ENCODE peak calls at places on chromosomes 13 and 19, in eight cellular contexts. R is GM23248, L is lower leg skin, G is heart left ventricle, U is dorsolateral prefrontal cortex, K is brain microvascular endothelial cell, N is AG09309, H is pancreas. F is an unnamed sample.

GRCh38 chr13:93766719-93767118 is 540.1 kb downstream of the GPC6 start:
- DNase-seq in R (no peak), L (no peak), G (no peak), U (no peak), K (no peak), N (no peak), H (no peak), F (no peak)

GRCh38 chr13:110436276-110436675 is 125.2 kb downstream of the RAB20 start:
- DNase-seq in R (no peak), L (peak; percentile 42), G (no peak), U (no peak), K (peak; percentile 79), N (no peak), H (no peak), F (no peak)

GRCh38 chr19:42497492-42498226 is 30.6 kb downstream of the CEACAM1 start:
- DNase-seq in R (no peak), L (no peak), G (no peak), U (no peak), K (no peak), N (no peak), H (no peak), F (no peak)

GRCh38 chr19:6802336-6803035 is 30.0 kb downstream of the VAV1 start:
- DNase-seq in R (no peak), L (no peak), G (peak; percentile 37), U (no peak), K (no peak), N (no peak), H (no peak), F (no peak)

GRCh38 chr13:43355774-43356173 is 332.4 kb downstream of the DNAJC15 start:
- DNase-seq in R (no peak), L (no peak), G (no peak), U (no peak), K (no peak), N (no peak), H (peak; percentile 53), F (no peak)

GRCh38 chr19:57664269-57665127 is 4.2 kb upstream of the ZSCAN4 start:
- DNase-seq in R (peak; percentile 75), L (no peak), G (peak; percentile 70), U (peak; percentile 53), K (peak; percentile 2), N (no peak), H (peak; percentile 69), F (peak; percentile 40)

GRCh38 chr13:48975101-48975925 is at the start of gene FNDC3A:
- DNase-seq in R (peak; percentile 77), L (peak; percentile 94), G (peak; percentile 26), U (peak; percentile 52), K (peak; percentile 48), N (no peak), H (peak; percentile 52), F (peak; percentile 49)

GRCh38 chr13:46962286-46962941 is 65.6 kb upstream of the HTR2A start:
- DNase-seq in R (peak; percentile 80), L (no peak), G (no peak), U (no peak), K (peak; percentile 12), N (no peak), H (no peak), F (no peak)

GRCh38 chr13:49216334-49216733 is 3.8 kb upstream of the MLNR start:
- DNase-seq in R (no peak), L (no peak), G (no peak), U (no peak), K (no peak), N (no peak), H (no peak), F (no peak)

GRCh38 chr19:35177377-35178274 is 23.1 kb downstream of the FXYD5 start:
- DNase-seq in R (no peak), L (peak; percentile 14), G (no peak), U (no peak), K (no peak), N (no peak), H (no peak), F (no peak)

GRCh38 chr13:31234729-31235128 is 35.0 kb downstream of the B3GLCT start:
- DNase-seq in R (peak; percentile 44), L (no peak), G (no peak), U (no peak), K (no peak), N (no peak), H (no peak), F (no peak)

GRCh38 chr19:19443902-19444693 is 38.6 kb downstream of the GATAD2A start:
- DNase-seq in R (no peak), L (no peak), G (no peak), U (no peak), K (no peak), N (no peak), H (no peak), F (no peak)

GRCh38 chr13:86051134-86052103 is 252.2 kb upstream of the SLITRK6 start:
- DNase-seq in R (no peak), L (no peak), G (no peak), U (no peak), K (no peak), N (no peak), H (no peak), F (no peak)

GRCh38 chr13:77878186-77878585 is 40.4 kb downstream of the EDNRB start:
- DNase-seq in R (peak; percentile 46), L (no peak), G (no peak), U (no peak), K (no peak), N (no peak), H (no peak), F (no peak)

GRCh38 chr19:53878786-53879144 is 3.2 kb upstream of the PRKCG start:
- DNase-seq in R (peak; percentile 42), L (no peak), G (no peak), U (no peak), K (peak; percentile 49), N (no peak), H (no peak), F (no peak)

DNA sequence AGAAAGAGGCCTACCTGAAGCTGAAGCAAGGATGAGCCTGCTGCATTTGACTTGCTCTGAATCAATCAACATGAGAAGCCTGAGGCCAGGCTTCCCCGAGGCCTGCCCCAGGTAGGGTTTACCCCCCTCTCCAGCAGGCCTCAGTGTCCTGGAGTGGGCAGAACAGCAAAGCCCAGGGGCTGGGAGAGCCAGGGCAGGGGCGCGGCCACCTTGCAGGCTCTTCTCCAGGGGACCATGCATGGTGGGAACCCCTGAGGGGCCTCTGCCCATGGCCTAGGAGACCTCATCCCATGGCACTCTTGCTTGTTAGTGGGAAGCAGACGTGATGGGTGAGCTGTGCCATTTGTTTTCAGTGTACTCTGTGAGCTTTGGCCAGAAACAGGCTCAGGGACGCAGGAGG is 19.9 kb upstream of the LRP3 start:
- DNase-seq in R (no peak), L (no peak), G (no peak), U (no peak), K (no peak), N (no peak), H (no peak), F (no peak)
- H3K4me3 ChIP-seq in R (no peak overlapping the region), L (no peak overlapping the region), G (no peak overlapping the region), U (no peak overlapping the region), K (no peak overlapping the region), N (no peak overlapping the region), H (no peak overlapping the region), F (no peak overlapping the region)

DNA sequence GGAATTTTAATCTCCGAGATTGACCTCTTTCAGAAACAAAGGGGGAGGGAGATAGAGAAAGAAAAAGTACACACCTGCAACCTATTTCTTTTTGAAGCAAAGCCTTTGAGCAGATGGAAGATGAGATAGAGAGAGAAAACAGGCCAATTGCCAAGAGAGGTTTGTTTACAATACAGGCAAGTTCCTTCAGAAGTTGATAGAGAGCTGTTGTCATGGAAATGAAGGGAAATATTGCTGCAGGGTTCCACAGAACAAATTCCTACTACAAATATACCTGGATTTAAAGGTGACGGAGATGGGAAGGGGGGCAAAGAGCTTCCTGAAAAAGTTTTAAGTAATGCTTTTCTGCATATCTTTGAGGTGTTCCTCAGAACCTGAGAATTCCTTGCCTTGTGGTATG is 388.4 kb downstream of the NDFIP2 start:
- DNase-seq in R (no peak), L (no peak), G (no peak), U (no peak), K (peak; percentile 12), N (no peak), H (no peak), F (no peak)
- H3K4me3 ChIP-seq in R (no peak overlapping the region), L (no peak overlapping the region), G (no peak overlapping the region), U (no peak overlapping the region), K (no peak overlapping the region), N (no peak overlapping the region), H (no peak overlapping the region), F (no peak overlapping the region)

DNA sequence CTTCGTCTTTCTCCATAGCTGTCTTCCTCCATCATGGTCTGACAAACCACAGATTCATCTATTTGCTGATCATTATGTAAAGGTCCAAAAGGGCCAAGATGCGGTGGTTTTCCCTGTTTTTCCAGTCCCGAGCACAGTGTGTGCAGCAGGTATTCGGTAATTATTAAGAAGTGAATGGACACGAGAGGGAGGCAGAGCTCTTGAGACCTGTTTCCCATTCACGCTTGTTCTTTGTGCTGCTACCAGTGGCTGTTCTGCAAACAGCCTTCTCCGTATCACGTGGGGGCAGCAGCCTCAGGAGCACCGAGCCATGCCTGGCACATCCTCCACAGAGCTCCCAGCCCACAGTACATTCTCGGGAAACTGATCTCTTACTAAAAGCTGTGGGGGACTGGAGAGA is 50.3 kb downstream of the CCDC70 start:
- DNase-seq in R (no peak), L (peak; percentile 48), G (no peak), U (peak; percentile 76), K (no peak), N (no peak), H (no peak), F (no peak)
- H3K4me3 ChIP-seq in R (no peak overlapping the region), L (no peak overlapping the region), G (no peak overlapping the region), U (no peak overlapping the region), K (no peak overlapping the region), N (no peak overlapping the region), H (no peak overlapping the region), F (no peak overlapping the region)

GRCh38 chr19:45883586-45883880 is 2.4 kb downstream of the IRF2BP1 start:
- DNase-seq in R (no peak), L (no peak), G (no peak), U (no peak), K (no peak), N (no peak), H (no peak), F (no peak)

GRCh38 chr19:45879971-45880370 is 6.0 kb downstream of the IRF2BP1 start:
- DNase-seq in R (no peak), L (no peak), G (no peak), U (no peak), K (no peak), N (no peak), H (no peak), F (no peak)

GRCh38 chr19:45882652-45883585 is 3.0 kb downstream of the IRF2BP1 start:
- DNase-seq in R (peak; percentile 95), L (peak; percentile 95), G (peak; percentile 74), U (peak; percentile 64), K (peak; percentile 81), N (peak; percentile 13), H (peak; percentile 96), F (peak; percentile 71)

GRCh38 chr19:45881082-45881908 is 4.6 kb downstream of the IRF2BP1 start:
- DNase-seq in R (no peak), L (no peak), G (no peak), U (no peak), K (no peak), N (no peak), H (peak; percentile 60), F (no peak)

DNA sequence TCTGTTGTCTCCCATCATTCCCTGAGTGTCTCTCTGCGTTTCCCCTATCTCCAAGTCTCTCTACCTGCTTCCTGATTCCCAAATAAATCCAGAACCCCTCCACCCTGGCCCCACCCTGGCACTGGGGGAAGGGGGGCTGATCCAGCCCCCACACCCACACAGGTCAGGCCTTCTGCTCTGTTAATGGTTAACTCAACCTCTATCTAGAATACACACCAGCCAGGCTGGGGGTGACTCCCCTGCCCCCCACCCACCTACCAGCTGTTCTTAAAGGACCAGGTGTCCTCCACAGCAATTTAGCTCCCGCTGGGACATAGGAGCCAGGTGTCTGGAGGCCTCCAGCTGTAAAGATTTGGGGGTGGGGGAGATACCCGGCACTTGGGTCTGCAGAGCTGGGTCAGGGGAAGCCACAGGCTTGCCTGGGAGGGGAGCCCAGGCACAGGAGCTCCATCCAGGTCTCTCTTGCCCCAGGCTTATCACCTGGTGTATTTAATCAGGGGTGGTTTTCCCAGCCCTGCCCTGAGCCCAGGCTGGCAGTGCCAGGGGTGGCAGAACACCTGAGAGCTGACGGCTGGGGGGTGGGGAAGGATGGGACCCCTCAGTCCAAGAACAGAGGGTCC is 3.9 kb downstream of the IRF2BP1 start:
- DNase-seq in R (no peak), L (no peak), G (no peak), U (no peak), K (no peak), N (no peak), H (peak; percentile 77), F (no peak)
- H3K4me3 ChIP-seq in R (no peak overlapping the region), L (no peak overlapping the region), G (no peak overlapping the region), U (no peak overlapping the region), K (no peak overlapping the region), N (no peak overlapping the region), H (no peak overlapping the region), F (no peak overlapping the region)

F was measured in uterus.